ENCODE peak calls at places on chromosomes 7 and 10, in seven cellular contexts. K is heart right ventricle, Q is fibroblast of lung, S is brain microvascular endothelial cell, U is neural progenitor cell, Z is Peyer's patch, A is RWPE1. X is an unnamed sample.

GRCh38 chr7:100583132-100584045 is 2.5 kb downstream of the LRCH4 start:
- DNase-seq in S (peak; percentile 44), Q (peak; percentile 72), A (no peak), Z (peak; percentile 95), K (peak; percentile 68), U (no peak), X (no peak)

GRCh38 chr7:121485457-121486243 is 89.5 kb upstream of the FAM3C start:
- DNase-seq in U (no peak), A (no peak), Q (no peak), S (no peak), Z (no peak), K (no peak), X (no peak)

GRCh38 chr7:112233048-112233697 is 26.7 kb downstream of the ZNF277 start:
- DNase-seq in Q (peak; percentile 11), K (no peak), A (no peak), Z (no peak), U (no peak), S (no peak), X (no peak)

GRCh38 chr10:120048358-120048757 is 155.8 kb downstream of the SEC23IP start:
- DNase-seq in Q (no peak), S (no peak), Z (no peak), U (no peak), A (peak; percentile 72), K (no peak), X (no peak)

GRCh38 chr10:63573068-63573697 is 52.0 kb downstream of the REEP3 start:
- DNase-seq in S (no peak), A (no peak), K (no peak), Z (no peak), U (no peak), Q (peak; percentile 93), X (no peak)

GRCh38 chr10:92142512-92142911 is 148.4 kb downstream of the CPEB3 start:
- DNase-seq in A (no peak), Z (no peak), U (no peak), S (no peak), K (no peak), Q (no peak), X (no peak)

GRCh38 chr7:28613262-28613661 is 200.9 kb downstream of the CREB5 start:
- DNase-seq in Z (no peak), K (no peak), Q (no peak), A (peak; percentile 70), U (no peak), S (no peak), X (no peak)

GRCh38 chr7:106206826-106207541 is 77.8 kb downstream of the NAMPT start:
- DNase-seq in Z (no peak), S (no peak), Q (no peak), K (no peak), A (no peak), U (no peak), X (no peak)

GRCh38 chr7:151700621-151701185 is 176.2 kb downstream of the PRKAG2 start:
- DNase-seq in Q (peak; percentile 42), K (no peak), S (peak; percentile 53), U (no peak), A (no peak), Z (no peak), X (no peak)

GRCh38 chr7:155979566-155979965 is 167.3 kb upstream of the SHH start:
- DNase-seq in Z (no peak), S (no peak), A (no peak), K (no peak), Q (no peak), U (no peak), X (no peak)

GRCh38 chr7:97064972-97065587 is 40.4 kb upstream of the DLX5 start:
- DNase-seq in A (peak; percentile 42), S (peak; percentile 39), K (no peak), Z (no peak), Q (peak; percentile 64), U (peak; percentile 72), X (no peak)

GRCh38 chr7:95420996-95421846 is 13.6 kb downstream of the PON2 start:
- DNase-seq in Z (no peak), U (no peak), K (no peak), S (peak; percentile 47), Q (peak; percentile 59), A (no peak), X (no peak)

GRCh38 chr7:114364151-114364550 is 50.5 kb upstream of the FOXP2 start:
- DNase-seq in U (peak; percentile 65), Z (no peak), S (no peak), A (no peak), Q (no peak), K (no peak), X (no peak)

GRCh38 chr7:99267530-99268360 is 4.9 kb upstream of the MYH16 start:
- DNase-seq in Q (peak; percentile 68), U (no peak), S (peak; percentile 89), K (no peak), Z (no peak), A (peak; percentile 94), X (no peak)

GRCh38 chr7:27161721-27162547 is 3.4 kb downstream of the HOXA9 start:
- DNase-seq in Q (no peak), A (no peak), Z (no peak), S (no peak), K (no peak), U (peak; percentile 50), X (peak; percentile 68)

GRCh38 chr7:107971613-107972012 is 31.3 kb downstream of the LAMB1 start:
- DNase-seq in S (no peak), A (no peak), U (no peak), Q (no peak), K (peak; percentile 46), Z (no peak), X (no peak)

GRCh38 chr10:122688293-122688989 is 11.2 kb downstream of the C10orf120 start:
- DNase-seq in Q (no peak), K (peak; percentile 63), U (no peak), Z (no peak), S (peak; percentile 23), A (no peak), X (no peak)

GRCh38 chr7:12490105-12490688 is 80.3 kb upstream of the SCIN start:
- DNase-seq in Z (no peak), Q (peak; percentile 61), K (no peak), S (no peak), A (peak; percentile 38), U (peak; percentile 43), X (no peak)

GRCh38 chr10:6082496-6083395 is 6.1 kb upstream of the RBM17 start:
- DNase-seq in U (no peak), Q (no peak), Z (no peak), K (no peak), A (no peak), S (no peak), X (no peak)

GRCh38 chr10:6083523-6084475 is 5.0 kb upstream of the RBM17 start:
- DNase-seq in A (no peak), Z (no peak), K (no peak), U (no peak), Q (no peak), S (no peak), X (no peak)

GRCh38 chr10:6089334-6090219 is 743 bp downstream of the RBM17 start:
- DNase-seq in A (peak; percentile 58), U (peak; percentile 76), K (no peak), Z (no peak), S (no peak), Q (no peak), X (peak; percentile 69)

GRCh38 chr10:6088721-6089333 is at the start of gene RBM17:
- DNase-seq in K (peak; percentile 95), Q (peak; percentile 98), S (peak; percentile 93), Z (peak; percentile 96), U (peak; percentile 98), A (peak; percentile 84), X (peak; percentile 98)

DNA sequence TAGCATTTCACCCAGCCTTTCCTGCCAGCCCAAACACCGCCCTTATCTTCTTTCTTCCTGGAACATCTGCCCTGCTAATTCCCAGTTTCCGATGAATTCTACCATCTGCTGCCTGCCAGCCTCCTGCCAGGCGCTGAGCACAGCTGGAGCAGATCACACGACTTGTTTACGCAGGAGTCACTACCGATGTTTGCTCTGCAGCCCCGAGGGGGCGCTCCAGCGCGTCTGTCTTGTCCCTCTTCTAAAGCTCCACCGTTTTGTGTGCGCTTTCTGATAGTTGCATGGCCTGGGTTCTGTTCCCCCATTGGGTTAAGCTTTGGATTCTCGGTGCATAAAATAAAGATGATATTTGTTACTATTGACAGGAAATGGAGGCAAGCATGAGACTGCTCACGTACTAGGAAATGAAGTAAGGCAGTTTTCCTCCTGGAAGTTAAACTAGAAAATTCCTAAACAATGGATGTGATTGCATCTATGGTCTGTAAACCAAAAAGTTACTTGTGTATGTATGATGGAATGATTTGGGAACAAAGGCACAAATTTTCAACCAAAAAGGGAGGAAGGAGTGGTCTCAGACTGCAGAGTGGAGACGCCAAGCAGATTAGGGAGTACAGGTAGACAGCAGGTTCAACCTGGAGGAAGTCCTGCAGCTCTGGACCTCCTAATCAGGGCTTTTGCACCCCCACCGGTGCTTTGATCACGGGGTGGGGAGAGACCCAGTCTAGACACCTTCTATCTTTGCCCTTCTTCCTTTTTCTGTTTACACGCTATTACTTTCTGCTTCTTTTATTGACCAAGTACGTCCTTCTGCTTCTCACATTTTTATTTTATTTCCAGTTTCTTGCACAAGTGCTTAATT is 2.2 kb upstream of the RBM17 start:
- DNase-seq in K (peak; percentile 91), A (peak; percentile 44), Z (peak; percentile 90), S (peak; percentile 83), Q (peak; percentile 93), U (peak; percentile 93), X (peak; percentile 93)
- H3K27ac ChIP-seq in K (peak overlapping the region; percentile 71), A (no peak overlapping the region), Z (peak overlapping the region; percentile 75), S (no peak overlapping the region), Q (no peak overlapping the region), U (no peak overlapping the region), X (peak overlapping the region; percentile 31)

GRCh38 chr10:45059632-45060031 is 58.9 kb downstream of the ZNF22 start:
- DNase-seq in K (no peak), U (no peak), Z (no peak), A (no peak), S (no peak), Q (no peak), X (no peak)
- TF ChIP-seq CTCF in K (no peak), U (no peak), Z (no peak), A (no peak), S (no peak), Q (no peak), X (no peak)

DNA sequence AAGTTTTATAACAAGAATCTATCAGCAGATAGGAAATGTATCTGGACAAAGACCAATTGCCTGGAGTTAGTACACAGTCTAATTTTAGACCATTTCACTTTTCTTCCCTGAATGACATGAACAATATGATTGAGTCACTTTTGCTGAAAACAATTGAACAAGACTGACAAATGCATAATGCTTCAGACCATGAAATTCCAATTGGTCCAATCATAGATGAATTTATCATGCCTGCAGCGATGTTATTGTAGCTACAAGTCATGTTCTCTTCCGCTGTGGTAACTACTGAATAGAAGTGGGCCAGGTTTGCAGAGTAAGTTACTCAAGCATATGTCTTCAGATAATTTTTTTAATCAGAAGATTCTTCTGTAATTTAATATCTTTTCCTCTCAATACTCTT is 73.4 kb downstream of the VSTM2A start:
- DNase-seq in A (peak; percentile 85), S (no peak), U (no peak), Z (no peak), Q (no peak), K (no peak), X (no peak)
- H3K27ac ChIP-seq in A (no peak overlapping the region), S (no peak overlapping the region), U (no peak overlapping the region), Z (no peak overlapping the region), Q (no peak overlapping the region), K (no peak overlapping the region), X (no peak overlapping the region)

DNA sequence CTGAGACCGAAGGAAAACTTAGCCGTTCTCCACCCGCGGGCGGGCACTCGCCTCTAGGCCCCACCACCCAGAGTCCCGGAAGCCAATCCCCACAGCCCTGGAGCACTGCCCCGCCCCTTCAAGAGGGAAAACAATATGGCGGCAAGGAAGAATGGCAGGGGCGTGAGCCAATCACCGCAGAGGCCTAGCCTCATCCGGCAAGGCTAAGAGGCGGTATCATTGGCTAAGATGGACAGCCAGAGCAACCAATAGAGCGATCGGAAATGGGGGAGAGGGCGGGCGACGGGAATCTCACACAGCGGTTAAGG is 529 bp downstream of the ACTR1A start:
- DNase-seq in U (peak; percentile 99), A (peak; percentile 100), K (peak; percentile 100), S (peak; percentile 99), Q (peak; percentile 100), Z (peak; percentile 98), X (peak; percentile 99)
- TF ChIP-seq CTCF in U (no peak), A (no peak), K (no peak), S (no peak), Q (no peak), Z (no peak), X (no peak)

X was measured in suprapubic skin.